ENCODE peak calls at places on chromosomes 7 and 10, in nine cellular contexts. A is germinal center; O is naive thymus-derived CD8-positive, alpha-beta T cell; R is C1 segment of cervical spinal cord; F is activated CD8-positive, alpha-beta T cell treated with anti-CD3 and anti-CD28 coated beads for 36 hours; W is NCI-H345; H is RWPE1; I is GM19239; E is activated CD4-positive, alpha-beta T cell treated with anti-CD3 and anti-CD28 coated beads, Interleukin-2, amount 10 ng/mL, durations not matched to agents 7 days and 5 days. S is an unnamed sample.

GRCh38 chr7:135678612-135679575 is 16.6 kb downstream of the STMP1 start:
- DNase-seq in I (no peak), A (no peak), W (no peak), R (no peak), E (no peak), O (no peak), F (no peak), H (peak), S (peak)

GRCh38 chr7:88317422-88317821 is 10.7 kb upstream of the STEAP4 start:
- DNase-seq in O (no peak), E (no peak), H (no peak), I (no peak), A (no peak), W (no peak), R (no peak), F (no peak), S (no peak)

GRCh38 chr7:20219446-20220292 is 2.5 kb upstream of the MACC1 start:
- DNase-seq in E (no peak), H (no peak), O (no peak), W (peak), R (no peak), F (peak), I (peak), A (peak), S (peak)

GRCh38 chr10:114323023-114323422 is 81.3 kb downstream of the AFAP1L2 start:
- DNase-seq in E (no peak), A (no peak), O (no peak), F (no peak), R (no peak), I (no peak), H (no peak), W (no peak), S (no peak)

GRCh38 chr10:70784476-70784875 is 701 bp downstream of the TBATA start:
- DNase-seq in A (no peak), R (no peak), F (no peak), E (no peak), W (no peak), O (no peak), I (no peak), H (no peak), S (no peak)

GRCh38 chr10:95133997-95134396 is 60.0 kb upstream of the ACSM6 start:
- DNase-seq in R (no peak), E (no peak), H (no peak), W (no peak), F (no peak), O (no peak), A (no peak), I (no peak), S (no peak)

GRCh38 chr10:14601872-14602725 is 172.6 kb downstream of the FAM107B start:
- DNase-seq in H (peak), E (peak), I (no peak), F (peak), O (peak), W (no peak), A (peak), R (no peak), S (peak)

GRCh38 chr10:84632866-84633265 is 304.5 kb downstream of the CCSER2 start:
- DNase-seq in I (no peak), O (no peak), E (no peak), F (no peak), W (no peak), R (no peak), A (no peak), H (peak), S (no peak)

GRCh38 chr7:124086843-124087242 is 54.0 kb upstream of the TMEM229A start:
- DNase-seq in A (no peak), O (no peak), E (no peak), W (no peak), F (no peak), R (no peak), I (no peak), H (no peak), S (no peak)

GRCh38 chr10:23994459-23995046 is 214.4 kb upstream of the KIAA1217 start:
- DNase-seq in E (peak), I (peak), O (no peak), A (peak), W (no peak), F (peak), R (no peak), H (peak), S (peak)

GRCh38 chr7:98654524-98655272 is 37.6 kb downstream of the NPTX2 start:
- DNase-seq in F (peak), H (no peak), E (no peak), O (no peak), I (no peak), A (no peak), R (no peak), W (no peak), S (no peak)

GRCh38 chr10:24463683-24464426 is 254.9 kb downstream of the KIAA1217 start:
- DNase-seq in I (no peak), A (no peak), H (peak), O (no peak), R (no peak), F (peak), E (peak), W (no peak), S (peak)

GRCh38 chr10:51076442-51076841 is 2.2 kb downstream of the PRKG1 start:
- DNase-seq in O (no peak), W (no peak), A (no peak), H (no peak), R (no peak), F (no peak), I (no peak), E (no peak), S (no peak)

S was measured in PC-9.